ENCODE peak calls at places on chromosomes 7 and 10, in four cellular contexts. B is neural progenitor cell, K is PC-3, U is MM.1S. L is an unnamed sample.

GRCh38 chr10:122478971-122479370 is 17.6 kb downstream of the HTRA1 start:
- DNase-seq in U (no peak), K (no peak), B (no peak), L (no peak)

GRCh38 chr7:156167987-156168386 is 355.7 kb upstream of the SHH start:
- DNase-seq in K (no peak), U (no peak), B (no peak), L (no peak)

GRCh38 chr7:29884399-29885272 is 78.3 kb downstream of the WIPF3 start:
- DNase-seq in U (no peak), B (no peak), K (peak; percentile 70), L (peak; percentile 26)

GRCh38 chr10:51313259-51313658 is 239.0 kb downstream of the PRKG1 start:
- DNase-seq in K (no peak), B (no peak), U (no peak), L (no peak)

GRCh38 chr7:867406-868188 is 8.8 kb upstream of the GET4 start:
- DNase-seq in B (no peak), U (no peak), K (no peak), L (no peak)

GRCh38 chr10:94069884-94070283 is 76.2 kb downstream of the PLCE1 start:
- DNase-seq in U (no peak), B (no peak), K (no peak), L (no peak)

GRCh38 chr7:50349963-50350944 is 45.7 kb downstream of the IKZF1 start:
- DNase-seq in K (no peak), B (no peak), U (no peak), L (no peak)

GRCh38 chr7:114924066-114924712 is 2.3 kb downstream of the MDFIC start:
- DNase-seq in K (no peak), U (peak; percentile 50), B (no peak), L (no peak)

GRCh38 chr10:62813453-62813852 is 2.7 kb downstream of the EGR2 start:
- DNase-seq in B (no peak), U (no peak), K (no peak), L (no peak)

GRCh38 chr7:64618785-64619456 is 47.0 kb upstream of the ZNF107 start:
- DNase-seq in B (peak; percentile 44), U (peak; percentile 59), K (peak; percentile 73), L (no peak)

GRCh38 chr10:68208424-68209042 is 23.4 kb downstream of the ATOH7 start:
- DNase-seq in B (peak; percentile 86), U (peak; percentile 28), K (peak; percentile 96), L (peak; percentile 58)

GRCh38 chr7:148662646-148663045 is 36.1 kb upstream of the CUL1 start:
- DNase-seq in B (no peak), U (no peak), K (no peak), L (no peak)

GRCh38 chr10:113252650-113253560 is 299.9 kb upstream of the HABP2 start:
- DNase-seq in U (no peak), B (peak; percentile 57), K (no peak), L (no peak)

GRCh38 chr7:66758964-66759628 is 18.6 kb downstream of the RABGEF1 start:
- DNase-seq in U (no peak), B (no peak), K (no peak), L (no peak)

GRCh38 chr10:90197766-90198165 is 496.4 kb downstream of the KIF20B start:
- DNase-seq in K (peak; percentile 46), U (no peak), B (no peak), L (no peak)

GRCh38 chr10:11863353-11864105 is 40.4 kb downstream of the PROSER2 start:
- DNase-seq in K (no peak), B (no peak), U (peak; percentile 94), L (no peak)

GRCh38 chr7:36048141-36048901 is 104.7 kb upstream of the EEPD1 start:
- DNase-seq in B (no peak), U (no peak), K (peak; percentile 90), L (no peak)

GRCh38 chr7:74656911-74657691 is 417 bp upstream of the GTF2I start:
- DNase-seq in U (peak; percentile 98), B (peak; percentile 100), K (peak; percentile 95), L (peak; percentile 98)

GRCh38 chr10:118101501-118101900 is 54.8 kb upstream of the RAB11FIP2 start:
- DNase-seq in B (no peak), U (no peak), K (no peak), L (no peak)

GRCh38 chr10:121681982-121682687 is 83.9 kb upstream of the FGFR2 start:
- DNase-seq in B (no peak), K (no peak), U (no peak), L (no peak)

GRCh38 chr10:120460776-120461175 is 3.7 kb downstream of the PLPP4 start:
- DNase-seq in U (no peak), B (no peak), K (peak; percentile 90), L (no peak)

GRCh38 chr10:86060386-86061280 is 306.0 kb downstream of the GRID1 start:
- DNase-seq in U (no peak), K (no peak), B (no peak), L (no peak)

GRCh38 chr10:68180490-68180889 is 51.4 kb downstream of the ATOH7 start:
- DNase-seq in B (no peak), K (no peak), U (no peak), L (no peak)

GRCh38 chr10:123621910-123622309 is 44.2 kb upstream of the GPR26 start:
- DNase-seq in K (no peak), U (no peak), B (no peak), L (no peak)

GRCh38 chr7:81155654-81156373 is 237.0 kb upstream of the SEMA3C start:
- DNase-seq in U (no peak), B (no peak), K (peak; percentile 65), L (no peak)

GRCh38 chr10:80266513-80266863 is 23.0 kb downstream of the MAT1A start:
- DNase-seq in B (no peak), K (no peak), U (no peak), L (no peak)

GRCh38 chr7:101216001-101216859 is 1.2 kb downstream of the PLOD3 start:
- DNase-seq in B (no peak), U (no peak), K (peak; percentile 11), L (no peak)

GRCh38 chr7:27204851-27205322 is 5.0 kb upstream of the HOXA13 start:
- DNase-seq in B (peak; percentile 69), U (no peak), K (peak; percentile 54), L (no peak)

GRCh38 chr7:80721880-80722595 is 83.6 kb downstream of the CD36 start:
- DNase-seq in K (peak; percentile 72), B (peak; percentile 29), U (no peak), L (no peak)

GRCh38 chr7:32586291-32587221 is 91.3 kb downstream of the AVL9 start:
- DNase-seq in B (no peak), U (no peak), K (peak; percentile 18), L (no peak)

DNA sequence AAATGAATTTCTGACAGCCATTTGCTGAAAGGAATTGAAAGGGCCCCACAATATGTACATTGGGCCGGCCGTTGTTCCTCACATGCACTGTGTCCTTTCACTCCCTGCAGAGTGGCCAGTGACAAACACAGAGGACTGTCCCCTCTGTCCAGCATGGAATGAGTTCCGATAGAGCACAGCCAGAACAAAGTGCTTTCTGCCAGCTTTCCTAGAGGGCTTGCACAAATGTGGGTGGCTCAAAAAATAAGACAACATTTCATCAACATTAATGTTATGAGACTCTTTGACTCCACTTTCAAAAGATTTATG is 2.4 kb downstream of the PKD2L1 start:
- DNase-seq in B (no peak), U (no peak), K (no peak), L (no peak)
- H2AFZ ChIP-seq in B (no peak overlapping the region), U (peak overlapping the region; percentile 11), K (no peak overlapping the region), L (no peak overlapping the region)

DNA sequence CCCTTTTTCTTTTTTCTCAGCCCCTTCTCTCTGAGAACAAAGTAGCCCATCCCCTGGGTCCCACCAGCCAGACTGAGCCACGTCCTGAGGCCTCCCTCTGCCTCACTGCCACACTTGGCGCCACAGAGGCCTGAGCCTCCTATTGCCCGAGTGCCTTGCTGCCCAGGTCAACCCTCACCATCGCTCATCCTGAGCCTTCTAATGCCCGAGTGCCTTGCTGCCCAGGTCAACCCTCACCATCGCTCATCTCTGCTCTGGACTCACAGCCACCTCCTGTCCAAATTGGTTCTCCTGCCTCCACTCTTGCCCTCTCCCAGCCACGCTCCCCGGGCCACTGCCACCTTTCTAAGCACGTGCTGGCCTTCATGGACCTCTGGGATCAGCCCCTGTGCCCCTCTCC is 53.2 kb upstream of the SMNDC1 start:
- DNase-seq in B (no peak), K (no peak), U (no peak), L (no peak)
- H3K9ac ChIP-seq in B (no peak overlapping the region), K (peak overlapping the region; percentile 88), U (peak overlapping the region; percentile 99), L (peak overlapping the region; percentile 5)

DNA sequence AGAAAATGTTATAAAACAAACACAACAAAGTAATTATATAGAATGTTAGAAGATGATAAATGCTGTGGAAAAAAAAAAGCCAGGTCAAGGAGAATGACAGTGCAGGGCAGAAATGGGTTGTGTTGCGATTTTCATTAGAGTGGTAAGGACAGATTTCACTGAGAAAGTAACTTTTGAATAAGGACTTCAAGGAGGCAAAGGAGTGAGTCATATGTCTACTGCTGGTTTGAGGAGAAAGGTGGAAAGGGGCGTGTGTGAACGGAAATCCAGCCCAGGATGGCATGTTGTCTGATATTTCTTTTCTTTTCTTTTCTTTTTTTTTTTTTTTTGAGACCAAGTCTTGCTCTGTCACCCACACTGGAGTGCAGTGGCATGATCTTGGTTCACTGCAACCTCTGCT is 12.3 kb upstream of the DLD start:
- DNase-seq in K (peak; percentile 26), U (no peak), B (no peak), L (no peak)
- H2AFZ ChIP-seq in K (no peak overlapping the region), U (no peak overlapping the region), B (peak overlapping the region; percentile 42), L (no peak overlapping the region)

GRCh38 chr7:143360788-143361551 is 1.5 kb downstream of the FAM131B start:
- DNase-seq in U (no peak), K (no peak), B (peak; percentile 51), L (peak; percentile 39)

GRCh38 chr7:143359769-143360168 is 2.7 kb downstream of the FAM131B start:
- DNase-seq in U (no peak), K (no peak), B (no peak), L (no peak)

GRCh38 chr7:143361552-143362125 is 874 bp downstream of the FAM131B start:
- DNase-seq in B (peak; percentile 66), U (no peak), K (no peak), L (peak; percentile 24)

GRCh38 chr7:143363011-143363937 is 761 bp upstream of the FAM131B start:
- DNase-seq in K (no peak), B (no peak), U (no peak), L (no peak)

DNA sequence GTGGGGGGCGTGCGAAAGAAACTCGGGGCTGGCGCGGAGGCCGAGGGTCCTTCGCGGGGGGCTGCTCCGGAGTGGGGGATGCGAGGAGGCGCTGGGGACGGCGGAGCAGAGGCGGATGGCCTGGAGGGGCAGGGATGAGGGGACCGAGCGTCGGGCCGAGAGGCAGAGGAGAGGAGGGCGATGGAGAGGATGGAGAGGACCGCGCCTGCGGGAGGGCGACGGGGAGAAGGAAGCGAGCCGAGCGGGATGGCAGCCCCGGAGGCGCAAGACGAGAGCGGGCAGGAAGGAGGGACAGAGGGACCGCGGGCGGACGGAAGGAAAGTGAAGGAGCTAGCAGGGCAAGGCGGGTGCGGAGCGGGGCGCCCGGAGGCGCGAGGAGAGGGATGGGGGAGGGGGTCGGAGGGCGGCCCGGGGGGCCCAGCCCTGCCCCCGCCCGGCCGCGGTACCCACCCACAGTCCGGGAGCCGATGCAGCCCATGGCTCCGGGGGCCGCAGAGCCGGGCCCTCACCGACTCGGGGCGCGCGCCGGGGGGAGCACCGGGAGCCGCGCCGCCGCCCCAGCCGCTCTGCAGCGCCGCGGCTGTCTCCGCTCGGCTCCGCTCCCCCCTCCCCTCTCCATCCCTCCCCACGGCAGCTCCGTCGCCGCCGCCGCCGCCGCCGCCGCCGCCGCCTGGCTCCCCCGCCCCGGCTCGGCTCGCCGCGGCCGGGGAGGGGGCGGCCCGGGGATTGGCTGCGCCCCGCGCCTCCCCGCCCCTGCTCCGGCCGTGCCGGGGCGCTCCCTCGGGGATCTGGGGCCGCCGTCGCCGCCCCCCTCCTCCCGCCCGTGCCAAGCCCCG is at the start of gene FAM131B:
- DNase-seq in B (peak; percentile 83), K (no peak), U (no peak), L (peak; percentile 47)
- H3K9ac ChIP-seq in B (peak within 1 kb of the TSS; percentile 68), K (no peak within 1 kb of the TSS), U (no peak within 1 kb of the TSS), L (peak within 1 kb of the TSS; percentile 96)